ENCODE peak calls at places on chromosomes 7 and 10, in eight cellular contexts. N is tibial artery, A is neural progenitor cell, E is GM23338, G is lower lobe of right lung, L is IMR-90, Q is spleen, O is HFF-Myc. K is an unnamed sample.

GRCh38 chr10:19247843-19248242 is 199.2 kb downstream of the MALRD1 start:
- DNase-seq in O (no peak), Q (no peak), N (no peak), E (no peak), A (no peak), G (no peak), L (no peak), K (no peak)

GRCh38 chr7:151790095-151790825 is 86.7 kb downstream of the PRKAG2 start:
- DNase-seq in A (no peak), O (no peak), N (no peak), L (no peak), G (peak), E (no peak), Q (peak), K (no peak)

GRCh38 chr10:13960603-13961002 is 370.1 kb downstream of the FRMD4A start:
- DNase-seq in O (no peak), Q (no peak), G (no peak), N (no peak), A (no peak), E (no peak), L (no peak), K (no peak)

GRCh38 chr7:129160161-129160911 is 15.8 kb downstream of the TSPAN33 start:
- DNase-seq in G (no peak), O (no peak), Q (no peak), N (no peak), A (peak), E (peak), L (no peak), K (no peak)

GRCh38 chr10:82742478-82742877 is 867.5 kb downstream of the NRG3 start:
- DNase-seq in Q (no peak), L (no peak), G (no peak), A (no peak), E (peak), N (no peak), O (peak), K (peak)

GRCh38 chr7:152145853-152146466 is 120.5 kb downstream of the GALNT11 start:
- DNase-seq in G (no peak), E (peak), N (no peak), L (peak), Q (no peak), A (peak), O (peak), K (peak)

GRCh38 chr10:132458595-132459251 is 61.7 kb downstream of the PWWP2B start:
- DNase-seq in E (peak), N (no peak), L (no peak), O (no peak), A (peak), G (peak), Q (peak), K (no peak)

GRCh38 chr7:26090927-26091519 is 61.0 kb upstream of the NFE2L3 start:
- DNase-seq in O (no peak), Q (no peak), N (no peak), E (peak), L (peak), A (peak), G (no peak), K (peak)

GRCh38 chr7:50821457-50821977 is 38.8 kb upstream of the GRB10 start:
- DNase-seq in A (peak), L (peak), Q (no peak), N (no peak), G (no peak), O (peak), E (no peak), K (no peak)

GRCh38 chr7:137681657-137682562 is 164.9 kb downstream of the DGKI start:
- DNase-seq in N (no peak), Q (no peak), L (peak), A (no peak), E (no peak), O (no peak), G (no peak), K (peak)

GRCh38 chr10:32893431-32893830 is 64.6 kb downstream of the ITGB1 start:
- DNase-seq in Q (no peak), G (no peak), E (peak), N (no peak), L (no peak), O (no peak), A (peak), K (no peak)

GRCh38 chr10:88168171-88169036 is 305.0 kb downstream of the PTEN start:
- DNase-seq in N (no peak), A (no peak), E (no peak), G (no peak), O (no peak), Q (no peak), L (no peak), K (no peak)

GRCh38 chr7:138246391-138246790 is 170.1 kb downstream of the AKR1D1 start:
- DNase-seq in N (no peak), G (no peak), A (peak), O (no peak), E (peak), L (no peak), Q (no peak), K (no peak)

GRCh38 chr7:22140597-22140996 is 194.9 kb upstream of the CDCA7L start:
- DNase-seq in A (peak), G (no peak), Q (no peak), E (peak), O (no peak), N (no peak), L (no peak), K (no peak)

GRCh38 chr10:132560248-132560731 is 22.7 kb downstream of the INPP5A start:
- DNase-seq in N (no peak), L (peak), Q (peak), O (no peak), A (no peak), G (no peak), E (no peak), K (no peak)

GRCh38 chr7:117731455-117731854 is 141.8 kb downstream of the CTTNBP2 start:
- DNase-seq in N (peak), G (no peak), L (peak), Q (no peak), E (no peak), A (no peak), O (no peak), K (no peak)

GRCh38 chr10:116272497-116273221 is at the start of gene GFRA1:
- DNase-seq in O (no peak), L (peak), G (no peak), Q (no peak), N (no peak), E (peak), A (peak), K (no peak)

GRCh38 chr10:99709480-99710229 is 22.3 kb downstream of the COX15 start:
- DNase-seq in N (no peak), A (peak), L (peak), O (no peak), E (peak), Q (no peak), G (no peak), K (peak)

GRCh38 chr7:139727151-139727705 is 50.6 kb downstream of the HIPK2 start:
- DNase-seq in O (no peak), A (no peak), E (no peak), L (peak), G (no peak), N (no peak), Q (no peak), K (peak)

GRCh38 chr10:62354941-62355340 is 19.2 kb upstream of the ZNF365 start:
- DNase-seq in N (no peak), G (no peak), Q (no peak), E (no peak), L (peak), A (no peak), O (no peak), K (peak)

GRCh38 chr10:7881119-7881518 is 62.8 kb downstream of the TAF3 start:
- DNase-seq in G (no peak), A (no peak), L (no peak), Q (no peak), O (no peak), E (no peak), N (no peak), K (no peak)

DNA sequence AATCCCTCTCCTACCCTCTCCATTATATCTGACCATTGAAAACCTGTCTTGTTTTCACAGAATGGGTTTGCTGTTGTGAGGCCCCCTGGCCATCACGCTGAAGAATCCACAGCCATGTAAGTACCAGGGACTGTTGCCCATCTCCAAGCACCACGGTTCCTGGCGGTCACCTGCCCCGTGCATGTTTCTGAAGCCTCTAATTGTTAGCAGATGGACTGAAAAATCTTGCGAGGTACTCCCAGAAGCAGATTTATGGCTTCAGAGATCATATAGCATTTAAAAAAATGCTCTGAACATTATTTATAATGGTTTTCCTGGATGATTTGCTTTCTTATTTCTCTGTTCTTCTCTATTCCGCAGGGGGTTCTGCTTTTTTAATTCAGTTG is 288.3 kb downstream of the TWIST1 start:
- DNase-seq in Q (no peak), N (no peak), L (no peak), A (no peak), G (no peak), E (no peak), O (no peak), K (no peak)
- TF ChIP-seq CTCF in Q (no peak), N (no peak), L (no peak), A (no peak), G (no peak), E (no peak), O (no peak), K (no peak)

GRCh38 chr10:96344178-96344577 is 14.6 kb downstream of the OPALIN start:
- DNase-seq in E (no peak), L (no peak), N (no peak), G (no peak), A (no peak), O (no peak), Q (no peak), K (no peak)

GRCh38 chr10:96339956-96340904 is 18.6 kb downstream of the OPALIN start:
- DNase-seq in Q (no peak), O (peak), N (peak), E (peak), G (peak), L (peak), A (peak), K (peak)

GRCh38 chr10:96339383-96339782 is 19.4 kb downstream of the OPALIN start:
- DNase-seq in E (no peak), N (no peak), A (no peak), G (no peak), L (no peak), O (no peak), Q (no peak), K (no peak)

GRCh38 chr10:96342402-96342801 is 16.4 kb downstream of the OPALIN start:
- DNase-seq in E (no peak), Q (no peak), L (no peak), N (no peak), G (no peak), O (no peak), A (no peak), K (no peak)

DNA sequence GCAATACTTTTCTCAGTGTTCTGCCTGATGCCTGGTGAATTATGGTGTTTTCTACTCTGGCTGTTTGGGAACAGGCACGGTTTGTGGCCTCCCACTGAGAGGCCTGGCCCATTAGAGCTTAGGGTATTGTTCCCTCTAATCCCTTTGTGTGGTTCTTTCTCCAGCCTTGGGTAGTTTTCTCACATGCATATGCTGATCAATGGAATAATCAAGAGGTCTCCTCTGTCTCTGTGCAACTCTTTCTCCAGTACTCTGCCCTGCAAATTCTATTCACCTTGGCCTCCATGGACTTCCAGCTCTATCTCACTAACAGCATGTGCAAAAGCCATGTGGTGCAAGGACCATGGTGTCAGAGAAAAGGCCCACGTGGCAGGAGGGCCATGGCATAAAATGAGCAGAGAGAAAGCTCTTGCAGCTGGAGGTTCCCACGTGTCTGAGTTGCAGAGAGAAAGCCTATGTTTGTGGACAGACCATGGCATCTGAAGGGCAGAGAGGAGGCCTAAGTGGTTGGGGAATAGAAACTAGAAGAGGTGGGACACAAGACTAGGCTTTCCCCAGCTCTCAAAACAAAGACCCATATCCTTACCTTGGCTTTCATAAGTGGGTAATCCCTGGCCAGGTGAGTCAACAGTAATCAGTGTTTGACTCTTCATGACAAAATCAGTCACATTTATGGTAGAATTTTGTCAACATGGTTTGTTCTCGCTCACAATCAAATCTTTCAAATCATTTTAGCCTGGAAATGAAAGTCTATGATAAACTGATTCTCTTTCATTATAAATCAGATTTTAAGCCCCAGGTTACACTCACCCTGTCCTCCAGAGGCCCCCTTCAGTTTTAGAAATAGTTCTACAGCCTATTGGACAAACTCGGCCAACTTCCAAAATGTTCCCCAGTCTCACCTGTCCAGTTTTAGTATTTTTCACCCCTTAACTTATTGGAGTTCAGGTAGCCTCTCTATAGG is 17.3 kb downstream of the OPALIN start:
- DNase-seq in L (no peak), A (peak), E (peak), N (no peak), G (no peak), Q (no peak), O (no peak), K (no peak)
- TF ChIP-seq CTCF in L (no peak), A (no peak), E (no peak), N (no peak), G (no peak), Q (no peak), O (no peak), K (no peak)

GRCh38 chr7:135557455-135558336 is at the start of gene NUP205:
- DNase-seq in L (peak), O (peak), G (peak), Q (peak), N (peak), A (peak), E (peak), K (peak)
- TF ChIP-seq CTCF in L (no peak), O (no peak), G (no peak), Q (peak), N (peak), A (no peak), E (no peak), K (no peak)

GRCh38 chr7:32891046-32891799 is at the start of gene KBTBD2:
- DNase-seq in N (peak), A (peak), Q (peak), G (peak), E (peak), O (no peak), L (peak), K (peak)
- TF ChIP-seq CTCF in N (no peak), A (no peak), Q (no peak), G (no peak), E (no peak), O (no peak), L (peak), K (no peak)

GRCh38 chr10:2137549-2138174 is 400.3 kb upstream of the ADARB2 start:
- DNase-seq in N (no peak), G (no peak), A (peak), L (no peak), E (peak), O (no peak), Q (no peak), K (no peak)
- TF ChIP-seq CTCF in N (no peak), G (no peak), A (peak), L (no peak), E (peak), O (no peak), Q (no peak), K (no peak)

DNA sequence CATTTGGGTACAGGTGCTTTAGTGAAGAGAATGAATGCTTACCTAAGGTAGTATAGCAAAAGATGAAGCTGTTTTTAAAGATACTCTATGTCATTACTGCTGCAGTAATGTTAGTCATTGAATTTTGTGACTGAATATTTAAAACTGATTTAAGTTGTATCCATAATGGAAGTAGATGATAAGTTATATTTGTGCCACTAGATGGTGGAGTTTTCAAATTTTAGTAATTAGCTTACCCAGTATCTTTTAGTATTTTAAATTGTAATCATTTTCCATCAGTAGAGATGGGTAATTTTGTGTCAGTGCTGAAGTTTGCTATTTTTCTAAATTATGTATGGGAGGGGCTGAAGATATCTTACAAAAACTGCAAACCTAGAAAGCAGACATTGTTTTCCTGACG is 25.2 kb downstream of the HBP1 start:
- DNase-seq in A (no peak), L (peak), E (no peak), G (no peak), Q (no peak), O (no peak), N (no peak), K (no peak)
- TF ChIP-seq CTCF in A (no peak), L (peak), E (no peak), G (no peak), Q (no peak), O (no peak), N (no peak), K (peak)

DNA sequence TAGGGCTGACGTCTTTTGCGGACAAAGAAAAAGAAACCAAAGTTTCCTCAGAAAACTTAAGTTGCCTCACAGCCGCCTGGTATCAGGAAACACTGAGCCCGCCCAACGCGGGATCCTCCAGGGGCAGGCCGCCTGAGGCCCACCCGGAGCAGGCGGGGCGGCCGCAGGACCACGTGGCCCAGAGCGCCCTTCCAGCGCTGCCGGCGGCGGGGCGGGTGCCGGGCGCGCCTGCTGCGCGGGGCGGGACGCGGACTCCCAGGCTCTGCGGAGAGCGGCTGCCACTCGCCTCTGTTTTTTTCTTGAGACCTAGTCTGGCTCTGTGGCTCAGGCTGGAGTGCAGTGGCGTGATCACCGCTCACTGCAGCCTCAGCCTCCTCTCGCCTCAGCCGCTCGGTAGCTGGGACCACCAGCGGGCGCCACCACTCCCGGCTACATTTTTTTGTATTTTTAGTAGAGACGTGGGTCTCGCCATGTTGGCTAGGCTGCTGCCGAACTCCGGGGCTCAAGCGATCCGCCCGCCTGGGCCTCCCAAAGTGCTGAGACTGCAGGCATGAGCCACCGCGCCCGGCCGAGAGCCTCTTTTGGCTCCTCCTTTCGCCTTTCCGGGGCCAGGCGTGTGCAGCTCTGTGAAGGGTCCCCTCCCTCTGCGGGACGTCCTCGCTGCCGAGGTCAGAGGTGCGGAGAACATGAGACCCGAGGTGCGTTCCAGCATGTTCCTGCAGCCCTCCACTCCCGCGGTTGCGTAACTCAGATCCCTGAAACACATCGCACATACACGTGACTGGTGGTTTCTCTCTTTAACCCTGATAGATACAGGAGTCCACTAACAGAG is 11.6 kb upstream of the HNRNPF start:
- DNase-seq in Q (peak), O (peak), N (peak), A (peak), L (peak), G (peak), E (peak), K (peak)
- TF ChIP-seq CTCF in Q (no peak), O (peak), N (no peak), A (peak), L (peak), G (peak), E (no peak), K (peak)

DNA sequence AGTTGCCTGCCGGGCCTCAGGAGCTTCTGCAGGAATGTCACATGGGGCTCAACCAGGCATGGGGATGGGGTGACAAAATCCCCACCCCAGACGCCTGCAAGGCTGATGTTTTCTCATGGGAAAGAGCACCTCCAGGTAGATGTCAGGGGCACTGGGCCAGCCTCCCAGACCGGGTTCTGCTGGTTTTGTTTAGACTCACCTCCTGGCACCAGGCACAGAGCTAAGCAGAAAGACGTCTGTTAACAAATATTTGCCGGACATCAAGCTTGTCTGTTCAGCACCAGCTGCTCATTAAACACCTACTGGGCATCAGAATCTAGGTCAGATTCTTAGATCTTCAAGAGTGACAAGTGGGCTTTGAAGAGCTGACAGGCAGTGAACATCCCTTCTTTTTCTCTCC is 34.9 kb upstream of the TCERG1L start:
- DNase-seq in G (no peak), E (no peak), O (no peak), A (no peak), Q (no peak), N (no peak), L (no peak), K (no peak)
- TF ChIP-seq CTCF in G (no peak), E (no peak), O (no peak), A (no peak), Q (no peak), N (no peak), L (no peak), K (no peak)

GRCh38 chr7:34425631-34426384 is 232.2 kb upstream of the NPSR1 start:
- DNase-seq in L (no peak), N (no peak), A (no peak), G (no peak), O (no peak), Q (no peak), E (no peak), K (no peak)

GRCh38 chr7:34425194-34425593 is 232.8 kb upstream of the NPSR1 start:
- DNase-seq in O (no peak), L (no peak), Q (no peak), N (no peak), G (no peak), A (no peak), E (no peak), K (no peak)

GRCh38 chr7:34430456-34430855 is 227.6 kb upstream of the NPSR1 start:
- DNase-seq in E (peak), L (peak), G (no peak), A (peak), O (no peak), Q (no peak), N (no peak), K (peak)
- TF ChIP-seq CTCF in E (peak), L (peak), G (peak), A (peak), O (peak), Q (peak), N (peak), K (peak)

K was measured in HFFc6.